ENCODE peak calls at places on chromosomes 7 and 10, in ten cellular contexts. N, K, V, M, G, W, Y, J, C and E are unnamed samples.

GRCh38 chr10:70779685-70780369 is 5.3 kb downstream of the TBATA start:
- DNase-seq in N (no peak), K (no peak), V (no peak), M (no peak), G (no peak), W (no peak), Y (no peak), J (no peak), C (no peak), E (no peak)

GRCh38 chr7:40882071-40882658 is 747.4 kb downstream of the SUGCT start:
- DNase-seq in N (no peak), K (no peak), V (no peak), M (no peak), G (no peak), W (no peak), Y (no peak), J (no peak), C (no peak), E (no peak)

GRCh38 chr7:151010307-151011096 is 13.8 kb downstream of the ATG9B start:
- DNase-seq in N (no peak), K (no peak), V (no peak), M (no peak), G (no peak), W (no peak), Y (no peak), J (no peak), C (no peak), E (no peak)

GRCh38 chr7:7696458-7697119 is 21.8 kb downstream of the RPA3 start:
- DNase-seq in N (no peak), K (no peak), V (no peak), M (no peak), G (no peak), W (peak), Y (no peak), J (peak), C (peak), E (no peak)

GRCh38 chr10:114905450-114905849 is 32.5 kb upstream of the TRUB1 start:
- DNase-seq in N (no peak), K (no peak), V (no peak), M (no peak), G (no peak), W (peak), Y (no peak), J (no peak), C (peak), E (no peak)

GRCh38 chr7:127976722-127977121 is 54.5 kb downstream of the LRRC4 start:
- DNase-seq in N (no peak), K (no peak), V (no peak), M (no peak), G (no peak), W (no peak), Y (no peak), J (no peak), C (no peak), E (no peak)

GRCh38 chr7:157975401-157976372 is 611.9 kb downstream of the PTPRN2 start:
- DNase-seq in N (no peak), K (no peak), V (no peak), M (no peak), G (no peak), W (no peak), Y (no peak), J (no peak), C (peak), E (no peak)

GRCh38 chr10:15427836-15428414 is 56.8 kb upstream of the FAM171A1 start:
- DNase-seq in N (no peak), K (no peak), V (no peak), M (no peak), G (no peak), W (peak), Y (peak), J (peak), C (peak), E (no peak)

GRCh38 chr10:70664702-70665195 is 7.6 kb upstream of the ADAMTS14 start:
- DNase-seq in N (peak), K (no peak), V (no peak), M (no peak), G (peak), W (peak), Y (peak), J (peak), C (peak), E (no peak)

GRCh38 chr10:32061440-32061839 is 5.2 kb upstream of the KIF5B start:
- DNase-seq in N (no peak), K (no peak), V (no peak), M (no peak), G (no peak), W (no peak), Y (no peak), J (no peak), C (no peak), E (no peak)

GRCh38 chr7:99562832-99563231 is 4.4 kb downstream of the ZNF655 start:
- DNase-seq in N (no peak), K (no peak), V (no peak), M (no peak), G (no peak), W (peak), Y (no peak), J (peak), C (no peak), E (no peak)

GRCh38 chr10:132858121-132859081 is 72.5 kb upstream of the NKX6-2 start:
- DNase-seq in N (no peak), K (no peak), V (no peak), M (peak), G (peak), W (no peak), Y (no peak), J (no peak), C (no peak), E (no peak)

GRCh38 chr10:91208645-91209044 is 11.8 kb upstream of the PCGF5 start:
- DNase-seq in N (no peak), K (no peak), V (no peak), M (no peak), G (no peak), W (peak), Y (no peak), J (no peak), C (peak), E (no peak)

GRCh38 chr10:5343979-5344378 is 20.8 kb upstream of the UCN3 start:
- DNase-seq in N (no peak), K (no peak), V (no peak), M (no peak), G (no peak), W (no peak), Y (no peak), J (no peak), C (no peak), E (no peak)

GRCh38 chr7:78852951-78853350 is 600.5 kb downstream of the MAGI2 start:
- DNase-seq in N (no peak), K (no peak), V (no peak), M (no peak), G (no peak), W (peak), Y (no peak), J (peak), C (no peak), E (no peak)

GRCh38 chr7:107208563-107208962 is 39.8 kb downstream of the HBP1 start:
- DNase-seq in N (no peak), K (no peak), V (no peak), M (no peak), G (no peak), W (no peak), Y (no peak), J (no peak), C (no peak), E (no peak)

GRCh38 chr7:94336009-94336408 is 58.7 kb upstream of the COL1A2 start:
- DNase-seq in N (no peak), K (no peak), V (no peak), M (no peak), G (no peak), W (no peak), Y (no peak), J (no peak), C (peak), E (no peak)

GRCh38 chr7:105268056-105268455 is 120.7 kb downstream of the SRPK2 start:
- DNase-seq in N (no peak), K (no peak), V (no peak), M (no peak), G (no peak), W (peak), Y (no peak), J (peak), C (peak), E (no peak)

GRCh38 chr7:101294039-101294831 is 27.4 kb downstream of the IFT22 start:
- DNase-seq in N (no peak), K (no peak), V (no peak), M (no peak), G (no peak), W (no peak), Y (no peak), J (no peak), C (no peak), E (peak)

GRCh38 chr7:47492720-47493119 is 89.2 kb downstream of the TNS3 start:
- DNase-seq in N (no peak), K (no peak), V (no peak), M (no peak), G (no peak), W (no peak), Y (no peak), J (no peak), C (no peak), E (no peak)

GRCh38 chr10:15293862-15294835 is 76.9 kb downstream of the FAM171A1 start:
- DNase-seq in N (no peak), K (no peak), V (no peak), M (no peak), G (no peak), W (peak), Y (no peak), J (peak), C (no peak), E (no peak)